ENCODE peak calls at places on chromosomes 6 and 20, in seven cellular contexts. I is stimulated activated CD4-positive, alpha-beta T cell treated with anti-CD3 and anti-CD28 coated beads, TNF-alpha, amount 100 ng/mL, for 1 hour; Y is GM04504; Q is ovary; D is RWPE1; W is kidney glomerular epithelial cell; Z is cardiac muscle cell. P is an unnamed sample.

GRCh38 chr6:84882768-84883766 is 118.7 kb upstream of the TBX18 start:
- DNase-seq in W (no peak), Y (no peak), Z (no peak), D (no peak), I (no peak), Q (no peak), P (no peak)

GRCh38 chr6:50655848-50656453 is 57.4 kb upstream of the TFAP2D start:
- DNase-seq in I (no peak), Z (no peak), W (peak; percentile 12), Q (no peak), D (peak; percentile 10), Y (no peak), P (no peak)

GRCh38 chr6:44250718-44251123 is 3.8 kb downstream of the HSP90AB1 start:
- DNase-seq in Y (no peak), W (no peak), I (no peak), Z (no peak), D (no peak), Q (no peak), P (no peak)

GRCh38 chr6:131946404-131946991 is 4.7 kb downstream of the CCN2 start:
- DNase-seq in W (peak; percentile 83), Q (no peak), Z (peak; percentile 65), I (no peak), Y (peak; percentile 58), D (no peak), P (no peak)

GRCh38 chr6:168215121-168215808 is 104.3 kb downstream of the DACT2 start:
- DNase-seq in Q (no peak), Y (no peak), I (no peak), D (no peak), Z (no peak), W (no peak), P (no peak)

GRCh38 chr6:27388293-27389197 is at the start of gene ZNF391:
- DNase-seq in I (peak; percentile 53), Z (peak; percentile 90), D (peak; percentile 74), Q (peak; percentile 62), Y (peak; percentile 67), W (peak; percentile 82), P (peak; percentile 75)

GRCh38 chr20:7792131-7792869 is 148.0 kb downstream of the HAO1 start:
- DNase-seq in W (peak; percentile 45), Z (peak; percentile 1), Q (no peak), D (peak; percentile 30), I (no peak), Y (no peak), P (no peak)

GRCh38 chr6:83257791-83258190 is 64.6 kb downstream of the RWDD2A start:
- DNase-seq in I (no peak), D (no peak), Q (no peak), W (no peak), Z (no peak), Y (no peak), P (no peak)

GRCh38 chr6:65760285-65760684 is 53.3 kb upstream of the EYS start:
- DNase-seq in D (peak; percentile 52), Y (no peak), W (peak; percentile 49), I (no peak), Z (no peak), Q (no peak), P (no peak)

GRCh38 chr6:25590986-25591385 is 61.0 kb upstream of the SCGN start:
- DNase-seq in Z (no peak), Q (no peak), D (no peak), I (no peak), W (no peak), Y (no peak), P (no peak)

GRCh38 chr6:100920028-100920427 is 38.9 kb upstream of the ASCC3 start:
- DNase-seq in Y (no peak), I (no peak), Q (no peak), D (no peak), Z (no peak), W (no peak), P (no peak)

GRCh38 chr20:23224806-23225205 is 125.8 kb upstream of the NXT1 start:
- DNase-seq in Q (no peak), Y (no peak), I (no peak), Z (no peak), W (no peak), D (no peak), P (no peak)

GRCh38 chr6:28719275-28719940 is 193.7 kb downstream of the GPX5 start:
- DNase-seq in D (no peak), Z (no peak), Y (no peak), W (peak; percentile 23), I (no peak), Q (no peak), P (peak; percentile 44)

GRCh38 chr6:20875369-20875963 is 341.2 kb downstream of the CDKAL1 start:
- DNase-seq in Y (no peak), Z (peak; percentile 74), Q (peak; percentile 30), D (peak; percentile 24), I (no peak), W (peak; percentile 56), P (no peak)

GRCh38 chr20:51801220-51801991 is 915 bp downstream of the SALL4 start:
- DNase-seq in Q (no peak), Z (peak; percentile 35), D (no peak), I (no peak), Y (no peak), W (no peak), P (no peak)

GRCh38 chr6:68559716-68560115 is 75.4 kb upstream of the ADGRB3 start:
- DNase-seq in I (no peak), Y (no peak), Z (no peak), D (no peak), W (no peak), Q (no peak), P (no peak)

GRCh38 chr6:104766601-104767000 is 93.1 kb downstream of the HACE1 start:
- DNase-seq in W (no peak), D (no peak), Z (no peak), Y (no peak), I (no peak), Q (no peak), P (no peak)

GRCh38 chr6:41587223-41587879 is 41.2 kb downstream of the FOXP4 start:
- DNase-seq in D (no peak), I (no peak), Q (no peak), Y (no peak), Z (no peak), W (no peak), P (no peak)

GRCh38 chr20:63652192-63652980 is 838 bp downstream of the STMN3 start:
- DNase-seq in W (no peak), Q (peak; percentile 73), Z (peak; percentile 56), Y (no peak), D (no peak), I (no peak), P (peak; percentile 53)

GRCh38 chr6:143196525-143197225 is 136.0 kb downstream of the AIG1 start:
- DNase-seq in Z (peak; percentile 13), I (no peak), W (peak; percentile 43), Q (no peak), Y (no peak), D (no peak), P (no peak)

GRCh38 chr6:28167068-28167467 is 25.4 kb downstream of the ZKSCAN8 start:
- DNase-seq in D (peak; percentile 4), Q (no peak), Y (peak; percentile 71), W (peak; percentile 94), Z (peak; percentile 60), I (no peak), P (no peak)

GRCh38 chr6:87342829-87343228 is 1.8 kb upstream of the C6orf163 start:
- DNase-seq in I (no peak), Z (no peak), Y (no peak), D (no peak), Q (no peak), W (no peak), P (no peak)

GRCh38 chr20:7094438-7094997 is 327.0 kb downstream of the BMP2 start:
- DNase-seq in W (peak; percentile 33), Z (peak; percentile 16), Y (no peak), D (peak; percentile 62), I (no peak), Q (no peak), P (peak; percentile 2)

GRCh38 chr6:34132486-34133185 is 13.3 kb downstream of the GRM4 start:
- DNase-seq in D (peak; percentile 59), W (peak; percentile 7), I (no peak), Q (no peak), Z (peak; percentile 45), Y (no peak), P (peak; percentile 32)

GRCh38 chr20:62366370-62367135 is 559 bp downstream of the LAMA5 start:
- DNase-seq in W (no peak), I (no peak), D (peak; percentile 72), Z (no peak), Q (peak; percentile 31), Y (no peak), P (no peak)

GRCh38 chr6:159077123-159077522 is 32.3 kb upstream of the TAGAP start:
- DNase-seq in W (no peak), Q (no peak), I (no peak), Z (peak; percentile 34), Y (no peak), D (no peak), P (peak; percentile 85)

GRCh38 chr6:52509281-52510212 is 67.3 kb downstream of the TRAM2 start:
- DNase-seq in W (peak; percentile 66), I (no peak), Y (peak; percentile 59), Z (no peak), Q (no peak), D (no peak), P (no peak)

GRCh38 chr20:40603057-40603651 is 85.9 kb downstream of the MAFB start:
- DNase-seq in Z (no peak), Q (no peak), Y (no peak), D (no peak), W (no peak), I (no peak), P (no peak)

GRCh38 chr6:16295471-16295870 is 57.1 kb downstream of the GMPR start:
- DNase-seq in D (no peak), Z (no peak), Y (no peak), W (no peak), I (no peak), Q (no peak), P (no peak)

GRCh38 chr20:49345538-49345937 is 67.7 kb upstream of the ZNFX1 start:
- DNase-seq in W (peak; percentile 66), I (no peak), D (peak; percentile 95), Z (peak; percentile 58), Y (peak; percentile 60), Q (no peak), P (no peak)

GRCh38 chr20:9613871-9614270 is 99.5 kb downstream of the LAMP5 start:
- DNase-seq in I (no peak), Y (no peak), D (no peak), W (no peak), Z (no peak), Q (no peak), P (no peak)

GRCh38 chr6:39610229-39610628 is 115.0 kb downstream of the KIF6 start:
- DNase-seq in Y (no peak), I (no peak), Q (no peak), W (no peak), D (no peak), Z (peak; percentile 22), P (no peak)

GRCh38 chr6:134166529-134167221 is 114.3 kb upstream of the SLC2A12 start:
- DNase-seq in Y (no peak), I (no peak), Q (peak; percentile 31), D (no peak), W (no peak), Z (peak; percentile 43), P (no peak)

GRCh38 chr20:62367136-62367482 is at the start of gene LAMA5:
- DNase-seq in Z (peak; percentile 34), I (no peak), D (peak; percentile 78), Q (no peak), W (no peak), Y (no peak), P (no peak)